ENCODE peak calls at places on chromosome 18, in four cellular contexts. One of them, this sample, is unnamed.

GRCh38 chr18:76461692-76462325 is 33.2 kb downstream of the ZNF516 start:
- DNase-seq in IMR-90: no peak
- DNase-seq in H1: no peak
- DNase-seq in H9: no peak
- DNase-seq in this sample: no peak

GRCh38 chr18:27599202-27599829 is 414.2 kb upstream of the CHST9 start:
- DNase-seq in IMR-90: peak; percentile 28
- DNase-seq in H1: no peak
- DNase-seq in H9: peak; percentile 50
- DNase-seq in this sample: peak; percentile 59

GRCh38 chr18:61666876-61667590 is 225.8 kb downstream of the RNF152 start:
- DNase-seq in IMR-90: no peak
- DNase-seq in H1: no peak
- DNase-seq in H9: peak; percentile 52
- DNase-seq in this sample: peak; percentile 75

GRCh38 chr18:9613550-9614400 is 584 bp downstream of the PPP4R1 start:
- DNase-seq in IMR-90: peak; percentile 27
- DNase-seq in H1: no peak
- DNase-seq in H9: peak; percentile 64
- DNase-seq in this sample: peak; percentile 79

GRCh38 chr18:28961669-28962228 is 784.8 kb upstream of the CDH2 start:
- DNase-seq in IMR-90: peak; percentile 22
- DNase-seq in H1: peak; percentile 21
- DNase-seq in H9: peak; percentile 68
- DNase-seq in this sample: peak; percentile 84

GRCh38 chr18:70640336-70640887 is 351.6 kb downstream of the SOCS6 start:
- DNase-seq in IMR-90: no peak
- DNase-seq in H1: no peak
- DNase-seq in H9: no peak
- DNase-seq in this sample: no peak

GRCh38 chr18:7237670-7238272 is 6.9 kb downstream of the LRRC30 start:
- DNase-seq in IMR-90: no peak
- DNase-seq in H1: no peak
- DNase-seq in H9: no peak
- DNase-seq in this sample: no peak

GRCh38 chr18:24016643-24017042 is 2.1 kb downstream of the TTC39C start:
- DNase-seq in IMR-90: no peak
- DNase-seq in H1: no peak
- DNase-seq in H9: no peak
- DNase-seq in this sample: peak; percentile 34

GRCh38 chr18:36934884-36935283 is 106.0 kb downstream of the KIAA1328 start:
- DNase-seq in IMR-90: peak; percentile 87
- DNase-seq in H1: no peak
- DNase-seq in H9: no peak
- DNase-seq in this sample: no peak

GRCh38 chr18:44742741-44743311 is 62.1 kb downstream of the SETBP1 start:
- DNase-seq in IMR-90: peak; percentile 29
- DNase-seq in H1: no peak
- DNase-seq in H9: no peak
- DNase-seq in this sample: peak; percentile 58

GRCh38 chr18:76979906-76980305 is 152.7 kb downstream of the MBP start:
- DNase-seq in IMR-90: no peak
- DNase-seq in H1: no peak
- DNase-seq in H9: no peak
- DNase-seq in this sample: no peak

GRCh38 chr18:21439453-21439852 is 161.1 kb downstream of the ESCO1 start:
- DNase-seq in IMR-90: peak; percentile 59
- DNase-seq in H1: no peak
- DNase-seq in H9: no peak
- DNase-seq in this sample: no peak

GRCh38 chr18:59202258-59202820 is 17.6 kb upstream of the GRP start:
- DNase-seq in IMR-90: no peak
- DNase-seq in H1: no peak
- DNase-seq in H9: no peak
- DNase-seq in this sample: no peak

GRCh38 chr18:77127769-77128671 is 4.6 kb downstream of the MBP start:
- DNase-seq in IMR-90: peak; percentile 89
- DNase-seq in H1: no peak
- DNase-seq in H9: no peak
- DNase-seq in this sample: no peak

GRCh38 chr18:9608728-9609127 is 5.6 kb downstream of the PPP4R1 start:
- DNase-seq in IMR-90: no peak
- DNase-seq in H1: no peak
- DNase-seq in H9: no peak
- DNase-seq in this sample: no peak

GRCh38 chr18:42274488-42275137 is 319.6 kb downstream of the PIK3C3 start:
- DNase-seq in IMR-90: peak; percentile 10
- DNase-seq in H1: no peak
- DNase-seq in H9: peak; percentile 31
- DNase-seq in this sample: peak; percentile 70

GRCh38 chr18:21955757-21956652 is 213.4 kb upstream of the GATA6 start:
- DNase-seq in IMR-90: peak; percentile 60
- DNase-seq in H1: no peak
- DNase-seq in H9: peak; percentile 67
- DNase-seq in this sample: peak; percentile 70

GRCh38 chr18:44342167-44342566 is 338.5 kb upstream of the SETBP1 start:
- DNase-seq in IMR-90: no peak
- DNase-seq in H1: no peak
- DNase-seq in H9: no peak
- DNase-seq in this sample: no peak

GRCh38 chr18:31376477-31376876 is at the start of gene DSG4:
- DNase-seq in IMR-90: no peak
- DNase-seq in H1: no peak
- DNase-seq in H9: no peak
- DNase-seq in this sample: no peak

GRCh38 chr18:25915907-25916306 is 174.5 kb downstream of the SS18 start:
- DNase-seq in IMR-90: no peak
- DNase-seq in H1: no peak
- DNase-seq in H9: no peak
- DNase-seq in this sample: peak; percentile 34

DNA sequence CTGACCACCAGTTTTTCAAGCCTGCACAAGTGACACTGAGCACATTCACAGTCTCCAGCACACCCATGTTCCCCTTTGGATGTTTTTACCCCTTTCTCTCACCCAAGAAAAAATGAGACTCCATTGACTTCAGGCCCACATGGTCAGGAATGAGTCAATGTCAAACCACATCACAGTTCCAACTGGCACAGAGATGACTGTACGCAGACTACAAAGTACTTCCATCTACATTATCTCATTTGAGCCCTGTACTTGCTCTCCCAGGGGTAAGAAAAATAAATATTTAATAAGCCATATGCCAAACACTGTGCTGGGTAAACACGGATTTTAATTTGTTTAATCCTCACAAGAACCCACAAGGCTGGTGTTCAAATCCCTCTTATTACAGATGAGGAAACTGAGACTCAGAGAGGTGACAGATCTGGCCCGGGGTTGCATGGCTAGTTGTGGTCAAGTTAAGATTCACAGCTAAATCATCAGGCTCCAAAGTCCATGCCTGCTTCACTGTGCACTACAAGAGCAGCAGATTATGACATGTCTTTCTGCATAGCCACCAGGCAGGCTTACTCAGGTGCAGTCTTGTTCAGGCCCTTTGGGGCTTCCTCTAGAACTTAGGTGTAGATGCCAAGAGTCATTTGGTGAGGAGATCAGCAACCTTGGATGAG is 106.1 kb downstream of the TXNL1 start:
- DNase-seq in IMR-90: peak; percentile 56
- DNase-seq in H1: no peak
- DNase-seq in H9: no peak
- DNase-seq in this sample: no peak
- H3K56ac ChIP-seq in IMR-90: no peak overlapping the region
- H3K56ac ChIP-seq in H1: no peak overlapping the region
- H3K56ac ChIP-seq in H9: no peak overlapping the region
- H3K56ac ChIP-seq in this sample: no peak overlapping the region

GRCh38 chr18:79805211-79805862 is 7.6 kb downstream of the KCNG2 start:
- DNase-seq in IMR-90: no peak
- DNase-seq in H1: no peak
- DNase-seq in H9: no peak
- DNase-seq in this sample: no peak
- H3K4me2 ChIP-seq in IMR-90: no peak overlapping the region
- H3K4me2 ChIP-seq in H1: no peak overlapping the region
- H3K4me2 ChIP-seq in H9: no peak overlapping the region
- H3K4me2 ChIP-seq in this sample: no peak overlapping the region

GRCh38 chr18:35435420-35435819 is 58.3 kb upstream of the ZNF396 start:
- DNase-seq in IMR-90: no peak
- DNase-seq in H1: no peak
- DNase-seq in H9: no peak
- DNase-seq in this sample: no peak
- H3K56ac ChIP-seq in IMR-90: no peak overlapping the region
- H3K56ac ChIP-seq in H1: no peak overlapping the region
- H3K56ac ChIP-seq in H9: no peak overlapping the region
- H3K56ac ChIP-seq in this sample: no peak overlapping the region

GRCh38 chr18:48060346-48060745 is 129.9 kb upstream of the SMAD2 start:
- DNase-seq in IMR-90: no peak
- DNase-seq in H1: no peak
- DNase-seq in H9: no peak
- DNase-seq in this sample: no peak
- H3K4me2 ChIP-seq in IMR-90: no peak overlapping the region
- H3K4me2 ChIP-seq in H1: no peak overlapping the region
- H3K4me2 ChIP-seq in H9: no peak overlapping the region
- H3K4me2 ChIP-seq in this sample: no peak overlapping the region

GRCh38 chr18:14976736-14977430 is 228.9 kb downstream of the ANKRD30B start:
- DNase-seq in IMR-90: no peak
- DNase-seq in H1: no peak
- DNase-seq in H9: no peak
- DNase-seq in this sample: peak; percentile 8
- H3K56ac ChIP-seq in IMR-90: no peak overlapping the region
- H3K56ac ChIP-seq in H1: no peak overlapping the region
- H3K56ac ChIP-seq in H9: no peak overlapping the region
- H3K56ac ChIP-seq in this sample: no peak overlapping the region

GRCh38 chr18:63206433-63207153 is 113.0 kb downstream of the BCL2 start:
- DNase-seq in IMR-90: no peak
- DNase-seq in H1: no peak
- DNase-seq in H9: no peak
- DNase-seq in this sample: no peak
- H3K4me2 ChIP-seq in IMR-90: no peak overlapping the region
- H3K4me2 ChIP-seq in H1: no peak overlapping the region
- H3K4me2 ChIP-seq in H9: no peak overlapping the region
- H3K4me2 ChIP-seq in this sample: no peak overlapping the region

GRCh38 chr18:49753643-49754042 is 59.7 kb downstream of the ACAA2 start:
- DNase-seq in IMR-90: no peak
- DNase-seq in H1: no peak
- DNase-seq in H9: no peak
- DNase-seq in this sample: no peak

GRCh38 chr18:49747876-49748275 is 65.5 kb downstream of the ACAA2 start:
- DNase-seq in IMR-90: no peak
- DNase-seq in H1: no peak
- DNase-seq in H9: no peak
- DNase-seq in this sample: peak; percentile 59

GRCh38 chr18:49751427-49752094 is 61.8 kb downstream of the ACAA2 start:
- DNase-seq in IMR-90: no peak
- DNase-seq in H1: no peak
- DNase-seq in H9: no peak
- DNase-seq in this sample: no peak

GRCh38 chr18:49752095-49752457 is 61.3 kb downstream of the ACAA2 start:
- DNase-seq in IMR-90: no peak
- DNase-seq in H1: no peak
- DNase-seq in H9: no peak
- DNase-seq in this sample: peak; percentile 70

DNA sequence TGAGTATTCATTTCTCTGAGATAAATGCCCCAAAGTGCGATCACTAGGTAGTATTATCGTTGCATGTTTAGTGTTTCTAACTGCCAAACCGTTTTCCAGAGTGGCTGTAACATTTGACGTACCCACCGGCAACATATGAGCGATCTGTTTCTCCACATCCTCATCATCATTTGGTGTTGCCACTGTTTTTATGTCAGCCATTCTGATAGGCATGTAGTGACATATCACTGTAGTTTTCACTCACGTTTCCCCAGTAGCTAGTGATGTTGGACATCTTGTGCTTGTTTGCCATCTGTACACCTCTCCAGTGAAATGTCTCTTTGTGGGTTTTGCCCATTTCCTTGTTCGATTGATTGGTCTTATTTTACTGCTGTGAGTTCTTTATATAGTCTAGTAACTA is 63.8 kb downstream of the ACAA2 start:
- DNase-seq in IMR-90: no peak
- DNase-seq in H1: no peak
- DNase-seq in H9: no peak
- DNase-seq in this sample: no peak
- H3K56ac ChIP-seq in IMR-90: no peak overlapping the region
- H3K56ac ChIP-seq in H1: no peak overlapping the region
- H3K56ac ChIP-seq in H9: no peak overlapping the region
- H3K56ac ChIP-seq in this sample: no peak overlapping the region

DNA sequence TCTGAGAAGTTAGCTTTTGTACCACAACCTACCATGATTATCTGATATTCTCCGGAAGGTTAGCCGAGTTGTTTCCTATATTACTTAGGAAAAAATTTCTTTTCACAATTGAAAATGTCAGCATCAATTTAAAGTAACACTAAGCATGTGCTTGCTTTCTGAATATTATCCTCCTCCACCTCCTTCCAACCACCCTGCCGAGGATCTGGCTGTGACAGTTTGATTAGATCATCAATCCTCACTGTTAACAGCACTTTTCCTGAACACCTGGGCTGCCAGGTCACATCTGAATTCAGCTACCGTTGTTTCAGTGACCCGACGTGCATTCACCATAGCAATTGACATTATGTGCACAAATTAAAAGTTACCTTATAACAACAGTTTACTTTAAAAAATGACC is 207.0 kb downstream of the ZNF407 start:
- DNase-seq in IMR-90: no peak
- DNase-seq in H1: no peak
- DNase-seq in H9: no peak
- DNase-seq in this sample: peak; percentile 35
- H3K4me2 ChIP-seq in IMR-90: no peak overlapping the region
- H3K4me2 ChIP-seq in H1: no peak overlapping the region
- H3K4me2 ChIP-seq in H9: no peak overlapping the region
- H3K4me2 ChIP-seq in this sample: no peak overlapping the region